ENCODE peak calls at places on chromosomes 11 and 22, in seven cellular contexts. U is AG09309; S is H9; W is astrocyte of the cerebellum; V is AG08395; F is activated CD4-positive, alpha-beta T cell treated with anti-CD3 and anti-CD28 coated beads, Interleukin-2, amount 50 U/mL, for 1 hour; B is stimulated activated naive CD8-positive, alpha-beta T cell treated with anti-CD3 and anti-CD28 coated beads, Interleukin-15, Interleukin-2, amounts not matched to agents 100 U/mL and 50 U/mL, for 24 hours. O is an unnamed sample.

GRCh38 chr22:28560005-28560742 is 119.5 kb downstream of the TTC28 start:
- DNase-seq in U (peak), S (no peak), W (no peak), V (peak), F (no peak), B (no peak), O (no peak)

GRCh38 chr11:78391424-78391823 is 26.2 kb downstream of the GAB2 start:
- DNase-seq in U (no peak), S (no peak), W (no peak), V (no peak), F (no peak), B (no peak), O (no peak)

GRCh38 chr11:62005231-62005661 is 37.8 kb upstream of the FTH1 start:
- DNase-seq in U (no peak), S (no peak), W (no peak), V (peak), F (no peak), B (no peak), O (no peak)

GRCh38 chr22:49382451-49382735 is 445.3 kb downstream of the BRD1 start:
- DNase-seq in U (no peak), S (peak), W (no peak), V (no peak), F (no peak), B (no peak), O (no peak)

GRCh38 chr11:27837895-27838563 is 137.8 kb upstream of the BDNF start:
- DNase-seq in U (no peak), S (no peak), W (no peak), V (no peak), F (no peak), B (no peak), O (no peak)

GRCh38 chr11:96035031-96035743 is 111.3 kb upstream of the MTMR2 start:
- DNase-seq in U (no peak), S (no peak), W (no peak), V (no peak), F (no peak), B (no peak), O (no peak)

GRCh38 chr11:33000181-33000580 is 15.5 kb upstream of the DEPDC7 start:
- DNase-seq in U (peak), S (no peak), W (peak), V (peak), F (no peak), B (no peak), O (no peak)

GRCh38 chr11:69888671-69889076 is 69.5 kb upstream of the FGF3 start:
- DNase-seq in U (peak), S (peak), W (peak), V (peak), F (peak), B (peak), O (peak)

GRCh38 chr11:3959015-3959917 is 103.8 kb downstream of the STIM1 start:
- DNase-seq in U (peak), S (no peak), W (no peak), V (peak), F (no peak), B (no peak), O (no peak)

O was measured in activated T-helper 2 cell treated with anti-CD3 and anti-CD28 coated beads, Interferon-gamma antibody, Interleukin-2, Interleukin-4, amounts not matched to agents 10 μg/mL and 5 μg/mL and 100 μg/mL, durations not matched to agents 14 hours and 24 hours and 36 hours.